ENCODE peak calls at places on chromosomes 13 and 19, in five cellular contexts. One of them, this sample, is unnamed.

GRCh38 chr13:114076329-114076761 is 56.1 kb downstream of the RASA3 start:
- DNase-seq in right lobe of liver: no peak
- DNase-seq in heart right ventricle: no peak
- DNase-seq in heart left ventricle: peak; percentile 18
- DNase-seq in upper lobe of right lung: peak; percentile 50
- DNase-seq in this sample: no peak

GRCh38 chr19:3140667-3141038 is 4.8 kb downstream of the GNA15 start:
- DNase-seq in right lobe of liver: no peak
- DNase-seq in heart right ventricle: no peak
- DNase-seq in heart left ventricle: no peak
- DNase-seq in upper lobe of right lung: no peak
- DNase-seq in this sample: no peak

GRCh38 chr13:102904408-102904862 is 58.6 kb downstream of the ERCC5 start:
- DNase-seq in right lobe of liver: no peak
- DNase-seq in heart right ventricle: no peak
- DNase-seq in heart left ventricle: no peak
- DNase-seq in upper lobe of right lung: no peak
- DNase-seq in this sample: no peak

GRCh38 chr19:6363429-6363828 is 2.1 kb downstream of the CLPP start:
- DNase-seq in right lobe of liver: no peak
- DNase-seq in heart right ventricle: no peak
- DNase-seq in heart left ventricle: no peak
- DNase-seq in upper lobe of right lung: no peak
- DNase-seq in this sample: no peak

GRCh38 chr13:39875583-39875982 is 220.1 kb downstream of the COG6 start:
- DNase-seq in right lobe of liver: no peak
- DNase-seq in heart right ventricle: no peak
- DNase-seq in heart left ventricle: no peak
- DNase-seq in upper lobe of right lung: no peak
- DNase-seq in this sample: peak; percentile 11

GRCh38 chr13:85137516-85137915 is 661.7 kb downstream of the SLITRK6 start:
- DNase-seq in right lobe of liver: no peak
- DNase-seq in heart right ventricle: no peak
- DNase-seq in heart left ventricle: no peak
- DNase-seq in upper lobe of right lung: no peak
- DNase-seq in this sample: no peak

GRCh38 chr13:27622881-27623280 is 1.2 kb downstream of the POLR1D start:
- DNase-seq in right lobe of liver: no peak
- DNase-seq in heart right ventricle: no peak
- DNase-seq in heart left ventricle: no peak
- DNase-seq in upper lobe of right lung: no peak
- DNase-seq in this sample: no peak

GRCh38 chr19:17737690-17738153 is 13.6 kb upstream of the FCHO1 start:
- DNase-seq in right lobe of liver: no peak
- DNase-seq in heart right ventricle: no peak
- DNase-seq in heart left ventricle: no peak
- DNase-seq in upper lobe of right lung: no peak
- DNase-seq in this sample: no peak

GRCh38 chr19:4310247-4311121 is 6.1 kb downstream of the FSD1 start:
- DNase-seq in right lobe of liver: no peak
- DNase-seq in heart right ventricle: no peak
- DNase-seq in heart left ventricle: no peak
- DNase-seq in upper lobe of right lung: no peak
- DNase-seq in this sample: no peak

GRCh38 chr13:47291116-47291656 is 394.3 kb upstream of the HTR2A start:
- DNase-seq in right lobe of liver: no peak
- DNase-seq in heart right ventricle: no peak
- DNase-seq in heart left ventricle: no peak
- DNase-seq in upper lobe of right lung: no peak
- DNase-seq in this sample: no peak

GRCh38 chr13:31119966-31120733 is 41.6 kb downstream of the HSPH1 start:
- DNase-seq in right lobe of liver: no peak
- DNase-seq in heart right ventricle: no peak
- DNase-seq in heart left ventricle: no peak
- DNase-seq in upper lobe of right lung: no peak
- DNase-seq in this sample: peak; percentile 28

GRCh38 chr13:113856716-113857065 is 7.2 kb downstream of the GAS6 start:
- DNase-seq in right lobe of liver: peak; percentile 77
- DNase-seq in heart right ventricle: no peak
- DNase-seq in heart left ventricle: no peak
- DNase-seq in upper lobe of right lung: no peak
- DNase-seq in this sample: peak; percentile 72

GRCh38 chr13:114054269-114054668 is 78.2 kb downstream of the RASA3 start:
- DNase-seq in right lobe of liver: no peak
- DNase-seq in heart right ventricle: no peak
- DNase-seq in heart left ventricle: no peak
- DNase-seq in upper lobe of right lung: no peak
- DNase-seq in this sample: no peak

GRCh38 chr13:112732679-112733078 is 42.8 kb downstream of the ATP11A start:
- DNase-seq in right lobe of liver: no peak
- DNase-seq in heart right ventricle: no peak
- DNase-seq in heart left ventricle: no peak
- DNase-seq in upper lobe of right lung: peak; percentile 40
- DNase-seq in this sample: no peak

GRCh38 chr13:20174656-20175405 is 14.0 kb upstream of the GJA3 start:
- DNase-seq in right lobe of liver: peak; percentile 41
- DNase-seq in heart right ventricle: peak; percentile 44
- DNase-seq in heart left ventricle: peak; percentile 82
- DNase-seq in upper lobe of right lung: peak; percentile 90
- DNase-seq in this sample: peak; percentile 94

GRCh38 chr13:46181799-46182490 is at the start of gene LCP1:
- DNase-seq in right lobe of liver: no peak
- DNase-seq in heart right ventricle: no peak
- DNase-seq in heart left ventricle: no peak
- DNase-seq in upper lobe of right lung: no peak
- DNase-seq in this sample: no peak

GRCh38 chr13:91112191-91112579 is 235.3 kb upstream of the MIR17HG start:
- DNase-seq in right lobe of liver: no peak
- DNase-seq in heart right ventricle: no peak
- DNase-seq in heart left ventricle: no peak
- DNase-seq in upper lobe of right lung: no peak
- DNase-seq in this sample: no peak

GRCh38 chr19:4139614-4140236 is 13.7 kb upstream of the CREB3L3 start:
- DNase-seq in right lobe of liver: peak; percentile 81
- DNase-seq in heart right ventricle: peak; percentile 87
- DNase-seq in heart left ventricle: peak; percentile 77
- DNase-seq in upper lobe of right lung: peak; percentile 92
- DNase-seq in this sample: peak; percentile 75

GRCh38 chr19:18783958-18784785 is 6.9 kb downstream of the COMP start:
- DNase-seq in right lobe of liver: no peak
- DNase-seq in heart right ventricle: no peak
- DNase-seq in heart left ventricle: no peak
- DNase-seq in upper lobe of right lung: no peak
- DNase-seq in this sample: no peak

GRCh38 chr19:35754365-35755139 is 2.3 kb downstream of the HSPB6 start:
- DNase-seq in right lobe of liver: no peak
- DNase-seq in heart right ventricle: no peak
- DNase-seq in heart left ventricle: peak; percentile 28
- DNase-seq in upper lobe of right lung: no peak
- DNase-seq in this sample: no peak

GRCh38 chr13:32538621-32539246 is at the start of gene N4BP2L2:
- DNase-seq in right lobe of liver: peak; percentile 93
- DNase-seq in heart right ventricle: peak; percentile 87
- DNase-seq in heart left ventricle: peak; percentile 96
- DNase-seq in upper lobe of right lung: peak; percentile 94
- DNase-seq in this sample: peak; percentile 98

GRCh38 chr13:113369189-113369588 is 5.3 kb upstream of the GRTP1 start:
- DNase-seq in right lobe of liver: no peak
- DNase-seq in heart right ventricle: no peak
- DNase-seq in heart left ventricle: no peak
- DNase-seq in upper lobe of right lung: no peak
- DNase-seq in this sample: no peak

GRCh38 chr13:83692800-83693199 is 189.5 kb downstream of the SLITRK1 start:
- DNase-seq in right lobe of liver: no peak
- DNase-seq in heart right ventricle: no peak
- DNase-seq in heart left ventricle: no peak
- DNase-seq in upper lobe of right lung: no peak
- DNase-seq in this sample: no peak

GRCh38 chr13:42109957-42110356 is 61.5 kb downstream of the DGKH start:
- DNase-seq in right lobe of liver: no peak
- DNase-seq in heart right ventricle: no peak
- DNase-seq in heart left ventricle: no peak
- DNase-seq in upper lobe of right lung: no peak
- DNase-seq in this sample: no peak

GRCh38 chr13:113724780-113725315 is 34.2 kb upstream of the TMEM255B start:
- DNase-seq in right lobe of liver: peak; percentile 71
- DNase-seq in heart right ventricle: peak; percentile 81
- DNase-seq in heart left ventricle: peak; percentile 81
- DNase-seq in upper lobe of right lung: peak; percentile 90
- DNase-seq in this sample: peak; percentile 68

GRCh38 chr19:5003781-5004180 is 34.9 kb downstream of the KDM4B start:
- DNase-seq in right lobe of liver: no peak
- DNase-seq in heart right ventricle: no peak
- DNase-seq in heart left ventricle: no peak
- DNase-seq in upper lobe of right lung: no peak
- DNase-seq in this sample: no peak

GRCh38 chr19:49814010-49814409 is 918 bp upstream of the FUZ start:
- DNase-seq in right lobe of liver: no peak
- DNase-seq in heart right ventricle: no peak
- DNase-seq in heart left ventricle: no peak
- DNase-seq in upper lobe of right lung: no peak
- DNase-seq in this sample: no peak

GRCh38 chr19:49809987-49810389 is 3.1 kb downstream of the FUZ start:
- DNase-seq in right lobe of liver: no peak
- DNase-seq in heart right ventricle: no peak
- DNase-seq in heart left ventricle: no peak
- DNase-seq in upper lobe of right lung: no peak
- DNase-seq in this sample: no peak

GRCh38 chr19:49812452-49812996 is 568 bp downstream of the FUZ start:
- DNase-seq in right lobe of liver: no peak
- DNase-seq in heart right ventricle: no peak
- DNase-seq in heart left ventricle: no peak
- DNase-seq in upper lobe of right lung: no peak
- DNase-seq in this sample: no peak

GRCh38 chr19:49811328-49811727 is 1.8 kb downstream of the FUZ start:
- DNase-seq in right lobe of liver: no peak
- DNase-seq in heart right ventricle: no peak
- DNase-seq in heart left ventricle: no peak
- DNase-seq in upper lobe of right lung: no peak
- DNase-seq in this sample: no peak

GRCh38 chr19:49812997-49813861 is at the start of gene FUZ:
- DNase-seq in right lobe of liver: peak; percentile 94
- DNase-seq in heart right ventricle: peak; percentile 94
- DNase-seq in heart left ventricle: peak; percentile 98
- DNase-seq in upper lobe of right lung: peak; percentile 97
- DNase-seq in this sample: peak; percentile 100
- TF ChIP-seq CTCF in right lobe of liver: peak; percentile 16
- TF ChIP-seq CTCF in heart right ventricle: no peak
- TF ChIP-seq CTCF in heart left ventricle: no peak
- TF ChIP-seq CTCF in upper lobe of right lung: peak; percentile 29
- TF ChIP-seq CTCF in this sample: no peak

GRCh38 chr19:50723735-50724521 is 764 bp downstream of the CLEC11A start:
- DNase-seq in right lobe of liver: no peak
- DNase-seq in heart right ventricle: no peak
- DNase-seq in heart left ventricle: no peak
- DNase-seq in upper lobe of right lung: no peak
- DNase-seq in this sample: no peak
- H3K4me3 ChIP-seq in right lobe of liver: peak overlapping the region; percentile 25
- H3K4me3 ChIP-seq in heart right ventricle: peak overlapping the region; percentile 60
- H3K4me3 ChIP-seq in heart left ventricle: peak overlapping the region; percentile 66
- H3K4me3 ChIP-seq in upper lobe of right lung: peak overlapping the region; percentile 64
- H3K4me3 ChIP-seq in this sample: peak overlapping the region; percentile 69

DNA sequence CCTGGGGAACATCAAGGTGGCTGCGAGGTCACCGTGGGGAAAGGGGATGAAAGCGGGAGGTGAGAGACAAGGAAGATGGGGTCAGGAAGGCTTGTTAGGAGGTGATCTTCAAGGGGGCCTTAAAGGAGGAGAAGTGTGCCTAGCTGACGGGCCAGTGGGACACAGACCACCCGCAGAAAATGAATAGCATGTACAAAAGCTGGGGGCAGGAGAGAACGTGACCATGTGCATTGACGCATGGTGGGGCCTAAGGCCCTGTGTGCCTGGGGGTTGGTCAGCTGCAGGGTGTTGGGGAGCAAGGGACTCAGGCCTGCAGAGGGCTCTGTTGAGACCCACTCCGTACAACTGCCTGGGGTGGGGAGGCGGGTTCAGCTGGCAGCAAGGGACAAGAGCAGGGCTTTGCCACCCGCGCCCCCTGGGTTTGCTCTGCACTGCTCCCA is 5.9 kb downstream of the RAB8A start:
- DNase-seq in right lobe of liver: no peak
- DNase-seq in heart right ventricle: no peak
- DNase-seq in heart left ventricle: no peak
- DNase-seq in upper lobe of right lung: no peak
- DNase-seq in this sample: no peak
- TF ChIP-seq CTCF in right lobe of liver: no peak
- TF ChIP-seq CTCF in heart right ventricle: no peak
- TF ChIP-seq CTCF in heart left ventricle: no peak
- TF ChIP-seq CTCF in upper lobe of right lung: no peak
- TF ChIP-seq CTCF in this sample: no peak

DNA sequence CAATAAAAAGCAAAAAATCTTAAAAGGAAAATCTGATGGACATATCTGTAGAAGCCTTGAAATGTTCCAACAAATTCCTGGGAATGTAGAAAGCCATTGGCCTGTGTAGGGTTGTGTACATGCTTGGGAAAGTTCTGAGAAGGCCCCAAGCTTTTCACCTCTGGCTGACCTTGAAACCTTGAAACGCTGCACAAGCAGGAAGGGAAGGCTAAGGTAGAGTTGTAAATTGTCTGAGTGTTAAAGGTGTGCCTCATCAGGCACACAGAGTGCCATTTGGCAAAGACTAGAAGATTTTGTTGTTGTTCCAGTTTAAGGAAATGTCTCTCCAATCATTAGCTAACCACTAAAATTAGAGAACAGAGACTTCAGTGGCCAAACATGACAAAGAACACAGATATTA is 10.4 kb downstream of the TSKS start:
- DNase-seq in right lobe of liver: no peak
- DNase-seq in heart right ventricle: no peak
- DNase-seq in heart left ventricle: no peak
- DNase-seq in upper lobe of right lung: no peak
- DNase-seq in this sample: no peak
- H3K4me3 ChIP-seq in right lobe of liver: no peak overlapping the region
- H3K4me3 ChIP-seq in heart right ventricle: no peak overlapping the region
- H3K4me3 ChIP-seq in heart left ventricle: no peak overlapping the region
- H3K4me3 ChIP-seq in upper lobe of right lung: no peak overlapping the region
- H3K4me3 ChIP-seq in this sample: no peak overlapping the region

DNA sequence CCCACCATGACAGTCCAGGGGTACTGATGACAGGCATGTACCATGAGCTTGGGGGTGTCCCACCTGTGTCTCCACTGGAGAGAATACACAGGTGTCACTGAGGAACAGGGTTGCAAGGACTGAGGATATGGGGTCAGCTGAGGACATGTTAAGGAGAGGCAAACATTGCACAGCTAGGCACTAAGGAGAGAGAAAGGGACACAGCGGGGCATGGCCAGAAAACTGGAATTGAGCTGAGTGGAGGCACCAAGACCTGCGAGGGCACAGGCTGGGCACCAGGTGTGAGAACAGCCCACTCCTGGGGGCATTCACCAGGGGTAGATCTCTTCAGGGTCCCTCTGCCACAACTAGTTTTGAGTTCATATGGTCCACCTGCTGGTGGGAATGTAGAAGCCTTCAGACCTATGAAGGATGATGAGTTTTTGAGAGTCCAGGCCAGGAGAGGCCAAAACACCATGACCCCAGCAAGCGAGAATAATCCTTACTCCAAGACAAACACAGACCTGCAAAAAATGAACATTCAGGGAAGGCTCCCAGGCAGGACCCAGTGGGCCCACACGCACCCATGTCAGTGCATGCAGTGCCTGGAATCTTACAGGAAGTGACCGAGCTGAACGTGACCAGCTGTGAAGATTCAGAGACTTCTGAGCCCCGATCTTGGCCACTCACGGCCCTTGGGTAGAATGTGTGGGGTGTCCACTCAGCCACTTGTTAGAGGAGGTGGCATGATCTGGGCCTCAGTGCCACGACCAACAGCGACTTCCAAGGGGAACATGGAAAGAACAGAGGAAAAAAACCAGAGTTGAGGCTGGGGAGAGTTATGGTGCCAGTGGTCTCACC is 1.4 kb upstream of the ZNF584 start:
- DNase-seq in right lobe of liver: no peak
- DNase-seq in heart right ventricle: no peak
- DNase-seq in heart left ventricle: no peak
- DNase-seq in upper lobe of right lung: no peak
- DNase-seq in this sample: no peak
- TF ChIP-seq CTCF in right lobe of liver: no peak
- TF ChIP-seq CTCF in heart right ventricle: no peak
- TF ChIP-seq CTCF in heart left ventricle: no peak
- TF ChIP-seq CTCF in upper lobe of right lung: peak; percentile 14
- TF ChIP-seq CTCF in this sample: peak; percentile 43